ENCODE peak calls at places on chromosome 18, in nine cellular contexts. R is ELF-1; X is left cardiac atrium; I is CD8-positive, alpha-beta memory T cell; M is astrocyte of the cerebellum; P is transverse colon; C is NCI-H510A treated with DMSO at 0.1 percent for 48 hours; O is stimulated activated CD8-positive, alpha-beta memory T cell treated with anti-CD3 and anti-CD28 coated beads, Interleukin-7, amount 100 ng/mL, for 24 hours; E is breast epithelium. Q is an unnamed sample.

GRCh38 chr18:28961669-28962228 is 784.8 kb upstream of the CDH2 start:
- DNase-seq in R (peak), X (no peak), I (no peak), M (no peak), P (no peak), C (peak), O (no peak), E (no peak), Q (peak)

GRCh38 chr18:31931163-31931885 is 11.6 kb downstream of the TRAPPC8 start:
- DNase-seq in R (no peak), X (no peak), I (no peak), M (no peak), P (no peak), C (no peak), O (no peak), E (no peak), Q (peak)

GRCh38 chr18:75879196-75879595 is 451.7 kb upstream of the SMIM21 start:
- DNase-seq in R (no peak), X (no peak), I (no peak), M (peak), P (no peak), C (no peak), O (no peak), E (no peak), Q (no peak)

GRCh38 chr18:45249306-45249705 is 366.0 kb upstream of the SLC14A2 start:
- DNase-seq in R (no peak), X (no peak), I (no peak), M (no peak), P (no peak), C (no peak), O (no peak), E (no peak), Q (no peak)

GRCh38 chr18:36297419-36298112 is at the start of gene FHOD3:
- DNase-seq in R (peak), X (peak), I (no peak), M (no peak), P (peak), C (peak), O (no peak), E (peak), Q (no peak)

GRCh38 chr18:64245461-64245860 is 96.6 kb upstream of the LINC00305 start:
- DNase-seq in R (no peak), X (no peak), I (no peak), M (no peak), P (no peak), C (no peak), O (no peak), E (no peak), Q (no peak)

GRCh38 chr18:37660658-37661057 is 95.1 kb upstream of the CELF4 start:
- DNase-seq in R (no peak), X (no peak), I (no peak), M (no peak), P (no peak), C (no peak), O (no peak), E (no peak), Q (no peak)

GRCh38 chr18:79809482-79810192 is 11.9 kb downstream of the KCNG2 start:
- DNase-seq in R (no peak), X (no peak), I (no peak), M (no peak), P (no peak), C (no peak), O (no peak), E (no peak), Q (no peak)

GRCh38 chr18:43661570-43661969 is 384.3 kb upstream of the SYT4 start:
- DNase-seq in R (peak), X (no peak), I (no peak), M (peak), P (no peak), C (no peak), O (no peak), E (no peak), Q (peak)

GRCh38 chr18:79393181-79393598 is 2.5 kb upstream of the NFATC1 start:
- DNase-seq in R (peak), X (peak), I (no peak), M (no peak), P (no peak), C (no peak), O (no peak), E (no peak), Q (no peak)

GRCh38 chr18:57209697-57210096 is 62.8 kb downstream of the BOD1L2 start:
- DNase-seq in R (no peak), X (no peak), I (no peak), M (no peak), P (no peak), C (no peak), O (no peak), E (no peak), Q (no peak)

GRCh38 chr18:78562446-78563020 is 417.1 kb upstream of the SALL3 start:
- DNase-seq in R (peak), X (no peak), I (no peak), M (no peak), P (no peak), C (no peak), O (no peak), E (no peak), Q (no peak)

GRCh38 chr18:42030586-42031182 is 75.7 kb downstream of the PIK3C3 start:
- DNase-seq in R (peak), X (no peak), I (no peak), M (no peak), P (no peak), C (peak), O (no peak), E (no peak), Q (no peak)

GRCh38 chr18:2515908-2516625 is 55.2 kb downstream of the METTL4 start:
- DNase-seq in R (no peak), X (no peak), I (no peak), M (peak), P (no peak), C (no peak), O (no peak), E (no peak), Q (no peak)

GRCh38 chr18:23595610-23596009 is 9.3 kb upstream of the NPC1 start:
- DNase-seq in R (no peak), X (no peak), I (no peak), M (no peak), P (no peak), C (no peak), O (no peak), E (no peak), Q (no peak)

GRCh38 chr18:10454800-10455550 is 540 bp downstream of the APCDD1 start:
- DNase-seq in R (peak), X (no peak), I (no peak), M (no peak), P (no peak), C (no peak), O (no peak), E (peak), Q (no peak)

GRCh38 chr18:79933765-79934164 is 17.7 kb downstream of the SLC66A2 start:
- DNase-seq in R (peak), X (no peak), I (no peak), M (no peak), P (peak), C (no peak), O (no peak), E (no peak), Q (no peak)

GRCh38 chr18:13298262-13298661 is 79.7 kb downstream of the LDLRAD4 start:
- DNase-seq in R (no peak), X (no peak), I (no peak), M (no peak), P (no peak), C (no peak), O (no peak), E (no peak), Q (no peak)

GRCh38 chr18:76495435-76496199 is 575 bp upstream of the ZNF516 start:
- DNase-seq in R (peak), X (peak), I (no peak), M (no peak), P (peak), C (peak), O (no peak), E (no peak), Q (no peak)

GRCh38 chr18:73881396-73881795 is 266.2 kb downstream of the FBXO15 start:
- DNase-seq in R (no peak), X (no peak), I (no peak), M (no peak), P (no peak), C (no peak), O (no peak), E (no peak), Q (peak)

GRCh38 chr18:51196811-51197660 is 445 bp downstream of the MEX3C start:
- DNase-seq in R (peak), X (peak), I (peak), M (no peak), P (peak), C (peak), O (no peak), E (peak), Q (peak)

GRCh38 chr18:48924621-48925601 is 25.9 kb downstream of the SMAD7 start:
- DNase-seq in R (peak), X (peak), I (no peak), M (no peak), P (no peak), C (no peak), O (no peak), E (no peak), Q (no peak)

GRCh38 chr18:74040459-74041332 is 106.9 kb downstream of the FBXO15 start:
- DNase-seq in R (peak), X (no peak), I (peak), M (no peak), P (peak), C (no peak), O (peak), E (no peak), Q (no peak)

GRCh38 chr18:8469793-8470192 is 139.4 kb upstream of the RAB12 start:
- DNase-seq in R (no peak), X (no peak), I (no peak), M (peak), P (no peak), C (no peak), O (no peak), E (no peak), Q (no peak)

GRCh38 chr18:35110554-35111058 is 69.4 kb downstream of the MAPRE2 start:
- DNase-seq in R (no peak), X (no peak), I (no peak), M (no peak), P (no peak), C (no peak), O (no peak), E (no peak), Q (no peak)

GRCh38 chr18:21680148-21680547 is 24.4 kb downstream of the ABHD3 start:
- DNase-seq in R (no peak), X (no peak), I (no peak), M (no peak), P (no peak), C (no peak), O (no peak), E (no peak), Q (no peak)

GRCh38 chr18:13696961-13697360 is 29.4 kb downstream of the FAM210A start:
- DNase-seq in R (no peak), X (no peak), I (no peak), M (no peak), P (no peak), C (no peak), O (no peak), E (no peak), Q (no peak)

GRCh38 chr18:79782566-79783308 is 15.0 kb upstream of the KCNG2 start:
- DNase-seq in R (no peak), X (no peak), I (no peak), M (no peak), P (peak), C (no peak), O (no peak), E (no peak), Q (no peak)

GRCh38 chr18:11293794-11294193 is 144.4 kb upstream of the PIEZO2 start:
- DNase-seq in R (no peak), X (no peak), I (no peak), M (no peak), P (no peak), C (no peak), O (no peak), E (no peak), Q (no peak)

GRCh38 chr18:55256568-55257289 is 297.5 kb upstream of the CCDC68 start:
- DNase-seq in R (no peak), X (no peak), I (no peak), M (no peak), P (no peak), C (no peak), O (no peak), E (no peak), Q (no peak)

GRCh38 chr18:24530630-24531111 is 70.2 kb downstream of the HRH4 start:
- DNase-seq in R (peak), X (no peak), I (no peak), M (peak), P (no peak), C (peak), O (no peak), E (no peak), Q (no peak)

GRCh38 chr18:56256659-56257058 is 381.7 kb downstream of the TXNL1 start:
- DNase-seq in R (no peak), X (no peak), I (no peak), M (no peak), P (no peak), C (no peak), O (no peak), E (no peak), Q (no peak)

GRCh38 chr18:51955136-51955535 is 384.9 kb upstream of the DCC start:
- DNase-seq in R (no peak), X (no peak), I (no peak), M (no peak), P (no peak), C (no peak), O (no peak), E (no peak), Q (no peak)

GRCh38 chr18:34595673-34596072 is 114.4 kb upstream of the DTNA start:
- DNase-seq in R (peak), X (no peak), I (no peak), M (peak), P (no peak), C (peak), O (no peak), E (no peak), Q (no peak)

GRCh38 chr18:10164241-10165160 is 250.7 kb downstream of the VAPA start:
- DNase-seq in R (no peak), X (no peak), I (no peak), M (no peak), P (no peak), C (peak), O (no peak), E (no peak), Q (no peak)

Q was measured in LNCaP clone FGC.